ENCODE peak calls at places on chromosome 22, in seven cellular contexts. D is ovary; U is uterus; N is NCI-H345; J is stimulated activated CD4-positive, alpha-beta T cell treated with anti-CD3 and anti-CD28 coated beads, Interleukin-4, amount 100 ng/mL, for 1 hour; F is transverse colon; T is choroid plexus epithelial cell. C is an unnamed sample.

GRCh38 chr22:22392131-22392530 is 116.4 kb downstream of the ZNF280B start:
- DNase-seq in T (no peak), F (no peak), U (no peak), J (no peak), D (no peak), N (no peak), C (no peak)

GRCh38 chr22:42185915-42186439 is 55.4 kb upstream of the CYP2D6 start:
- DNase-seq in F (no peak), N (no peak), T (no peak), U (no peak), J (no peak), D (no peak), C (no peak)

GRCh38 chr22:16961477-16962186 is 46.4 kb downstream of the GAB4 start:
- DNase-seq in T (no peak), N (no peak), D (no peak), J (no peak), F (no peak), U (no peak), C (no peak)

GRCh38 chr22:42947211-42947990 is 67.5 kb downstream of the PACSIN2 start:
- DNase-seq in N (peak; percentile 59), D (no peak), U (no peak), T (peak; percentile 59), F (no peak), J (no peak), C (peak; percentile 53)

GRCh38 chr22:30252411-30253204 is 6.0 kb upstream of the LIF start:
- DNase-seq in U (no peak), T (no peak), D (no peak), F (peak; percentile 78), J (no peak), N (no peak), C (no peak)

GRCh38 chr22:31290494-31291402 is 1.5 kb downstream of the PIK3IP1 start:
- DNase-seq in N (peak; percentile 84), F (peak; percentile 98), J (peak; percentile 93), D (peak; percentile 91), U (peak; percentile 94), T (peak; percentile 95), C (peak; percentile 97)

GRCh38 chr22:22342697-22343602 is 98.4 kb downstream of the VPREB1 start:
- DNase-seq in N (peak; percentile 66), J (peak; percentile 73), D (no peak), U (no peak), T (peak; percentile 45), F (peak; percentile 86), C (no peak)

GRCh38 chr22:22085702-22086500 is 103.3 kb upstream of the TOP3B start:
- DNase-seq in D (no peak), N (no peak), J (no peak), U (no peak), F (no peak), T (peak; percentile 37), C (no peak)

GRCh38 chr22:17672417-17672991 is 33.9 kb downstream of the BCL2L13 start:
- DNase-seq in N (no peak), T (peak; percentile 25), J (no peak), D (no peak), F (no peak), U (no peak), C (no peak)

GRCh38 chr22:32804036-32804435 is 2.5 kb downstream of the TIMP3 start:
- DNase-seq in N (no peak), U (peak; percentile 66), F (no peak), J (no peak), D (no peak), T (peak; percentile 89), C (no peak)

GRCh38 chr22:46528121-46528610 is 9.3 kb downstream of the CELSR1 start:
- DNase-seq in F (no peak), T (peak; percentile 91), D (no peak), U (no peak), J (no peak), N (peak; percentile 12), C (no peak)

GRCh38 chr22:30943368-30943767 is 25.2 kb downstream of the MORC2 start:
- DNase-seq in F (no peak), J (peak; percentile 21), T (no peak), D (no peak), U (no peak), N (no peak), C (no peak)

GRCh38 chr22:43853328-43853931 is 8.9 kb downstream of the SULT4A1 start:
- DNase-seq in N (no peak), U (no peak), D (no peak), J (no peak), T (no peak), F (no peak), C (no peak)

GRCh38 chr22:37362618-37363017 is 64.7 kb downstream of the ELFN2 start:
- DNase-seq in F (no peak), J (no peak), D (no peak), T (no peak), U (no peak), N (no peak), C (no peak)

GRCh38 chr22:30386960-30387848 is at the start of gene RNF215:
- DNase-seq in J (peak; percentile 78), N (peak; percentile 80), T (peak; percentile 81), U (peak; percentile 77), F (peak; percentile 88), D (peak; percentile 80), C (peak; percentile 94)

GRCh38 chr22:17784776-17785175 is 10.5 kb upstream of the BID start:
- DNase-seq in N (no peak), F (no peak), D (no peak), U (no peak), J (no peak), T (no peak), C (no peak)

GRCh38 chr22:49446145-49446758 is 381.4 kb downstream of the BRD1 start:
- DNase-seq in T (no peak), F (no peak), J (no peak), N (no peak), U (no peak), D (no peak), C (no peak)

GRCh38 chr22:39596601-39597000 is 26.0 kb downstream of the CACNA1I start:
- DNase-seq in T (no peak), J (no peak), N (no peak), U (no peak), D (no peak), F (no peak), C (no peak)

GRCh38 chr22:19784396-19785175 is 24.0 kb downstream of the TBX1 start:
- DNase-seq in F (no peak), N (no peak), D (no peak), T (no peak), J (no peak), U (no peak), C (peak; percentile 37)

GRCh38 chr22:32106930-32107329 is 52.2 kb downstream of the C22orf42 start:
- DNase-seq in U (no peak), J (peak; percentile 16), N (no peak), T (peak; percentile 26), D (no peak), F (no peak), C (no peak)

GRCh38 chr22:16987822-16988221 is 20.2 kb downstream of the GAB4 start:
- DNase-seq in U (no peak), F (no peak), J (no peak), T (no peak), D (no peak), N (no peak), C (no peak)

GRCh38 chr22:39519681-39520053 is 695 bp upstream of the ATF4 start:
- DNase-seq in T (no peak), F (peak; percentile 69), J (peak; percentile 44), U (peak; percentile 61), N (no peak), D (peak; percentile 58), C (peak; percentile 79)

GRCh38 chr22:19974233-19974861 is 32.7 kb upstream of the TXNRD2 start:
- DNase-seq in J (no peak), T (peak; percentile 88), U (no peak), F (peak; percentile 52), D (peak; percentile 36), N (peak; percentile 91), C (no peak)

GRCh38 chr22:50702821-50703725 is 30.4 kb downstream of the SHANK3 start:
- DNase-seq in N (no peak), J (no peak), D (no peak), T (no peak), F (no peak), U (no peak), C (peak; percentile 40)

GRCh38 chr22:36375071-36375980 is 12.4 kb downstream of the MYH9 start:
- DNase-seq in J (no peak), F (no peak), T (no peak), N (no peak), D (no peak), U (no peak), C (peak; percentile 73)

GRCh38 chr22:46661221-46661851 is 41.1 kb downstream of the GRAMD4 start:
- DNase-seq in N (peak; percentile 77), U (no peak), D (no peak), T (peak; percentile 61), J (peak; percentile 45), F (no peak), C (no peak)

GRCh38 chr22:36027579-36027959 is 1.1 kb downstream of the RBFOX2 start:
- DNase-seq in J (no peak), U (peak; percentile 34), F (peak; percentile 14), N (peak; percentile 14), T (no peak), D (peak; percentile 22), C (no peak)

GRCh38 chr22:19568337-19569311 is 44.4 kb upstream of the CLDN5 start:
- DNase-seq in D (no peak), U (no peak), F (no peak), T (peak; percentile 95), J (no peak), N (no peak), C (no peak)

GRCh38 chr22:27630754-27631153 is 170.8 kb downstream of the MN1 start:
- DNase-seq in N (no peak), J (no peak), U (no peak), D (no peak), F (no peak), T (no peak), C (no peak)

GRCh38 chr22:29309332-29310064 is 3.0 kb downstream of the GAS2L1 start:
- DNase-seq in D (no peak), J (no peak), F (peak; percentile 50), T (no peak), U (peak; percentile 47), N (no peak), C (peak; percentile 83)

GRCh38 chr22:47173535-47174021 is 411.1 kb downstream of the TBC1D22A start:
- DNase-seq in F (peak; percentile 3), T (no peak), J (no peak), U (no peak), N (no peak), D (peak; percentile 1), C (peak; percentile 51)

GRCh38 chr22:25405854-25406509 is 158.5 kb upstream of the GRK3 start:
- DNase-seq in J (no peak), U (no peak), D (no peak), F (no peak), N (no peak), T (no peak), C (peak; percentile 48)

C was measured in aorta.